ENCODE peak calls at places on chromosome 21, in five cellular contexts. P is Calu3, Q is KBM-7, H is SHP77, Y is posterior cingulate gyrus. J is an unnamed sample.

GRCh38 chr21:27024316-27024715 is 57.4 kb upstream of the ADAMTS5 start:
- DNase-seq in P (no peak), Q (no peak), H (no peak), Y (no peak), J (no peak)

GRCh38 chr21:36535618-36536241 is 55.8 kb upstream of the CLDN14 start:
- DNase-seq in P (no peak), Q (no peak), H (no peak), Y (no peak), J (no peak)

GRCh38 chr21:35672313-35672712 is 388.0 kb downstream of the SETD4 start:
- DNase-seq in P (no peak), Q (no peak), H (no peak), Y (no peak), J (no peak)

GRCh38 chr21:20729376-20729775 is 268.8 kb upstream of the NCAM2 start:
- DNase-seq in P (no peak), Q (no peak), H (no peak), Y (no peak), J (no peak)

GRCh38 chr21:45319461-45320211 is 31.9 kb upstream of the POFUT2 start:
- DNase-seq in P (peak), Q (no peak), H (peak), Y (peak), J (no peak)

GRCh38 chr21:18449586-18449985 is 46.0 kb upstream of the TMPRSS15 start:
- DNase-seq in P (no peak), Q (no peak), H (no peak), Y (no peak), J (no peak)

GRCh38 chr21:25944082-25944481 is 209.3 kb downstream of the GABPA start:
- DNase-seq in P (no peak), Q (no peak), H (no peak), Y (no peak), J (no peak)

GRCh38 chr21:41142051-41142795 is 25.7 kb upstream of the BACE2 start:
- DNase-seq in P (no peak), Q (no peak), H (peak), Y (no peak), J (peak)

GRCh38 chr21:35071347-35071746 is 22.2 kb upstream of the RUNX1 start:
- DNase-seq in P (no peak), Q (no peak), H (no peak), Y (no peak), J (no peak)

GRCh38 chr21:38380391-38381137 is 117.7 kb downstream of the ERG start:
- DNase-seq in P (no peak), Q (peak), H (no peak), Y (no peak), J (no peak)

GRCh38 chr21:29638138-29638537 is 301.7 kb downstream of the GRIK1 start:
- DNase-seq in P (no peak), Q (peak), H (no peak), Y (no peak), J (no peak)

GRCh38 chr21:16633851-16634521 is 878.9 kb upstream of the CXADR start:
- DNase-seq in P (no peak), Q (no peak), H (no peak), Y (no peak), J (no peak)

GRCh38 chr21:39258207-39258606 is 55.2 kb downstream of the BRWD1 start:
- DNase-seq in P (no peak), Q (no peak), H (no peak), Y (no peak), J (no peak)

GRCh38 chr21:35423694-35424093 is 374.6 kb upstream of the RUNX1 start:
- DNase-seq in P (no peak), Q (no peak), H (no peak), Y (no peak), J (no peak)

GRCh38 chr21:43740497-43741156 is 21.7 kb downstream of the PDXK start:
- DNase-seq in P (peak), Q (no peak), H (peak), Y (no peak), J (peak)

GRCh38 chr21:41470054-41470453 is 37.9 kb downstream of the TMPRSS2 start:
- DNase-seq in P (no peak), Q (no peak), H (no peak), Y (no peak), J (no peak)

GRCh38 chr21:43771698-43772367 is 4.3 kb downstream of the CSTB start:
- DNase-seq in P (no peak), Q (no peak), H (no peak), Y (no peak), J (no peak)

GRCh38 chr21:33587792-33588484 is 546 bp downstream of the DONSON start:
- DNase-seq in P (peak), Q (peak), H (peak), Y (peak), J (peak)

GRCh38 chr21:30102881-30103280 is 63.7 kb downstream of the CLDN17 start:
- DNase-seq in P (no peak), Q (no peak), H (no peak), Y (no peak), J (no peak)

GRCh38 chr21:29145354-29145782 is 14.9 kb downstream of the MAP3K7CL start:
- DNase-seq in P (peak), Q (no peak), H (no peak), Y (no peak), J (peak)

GRCh38 chr21:37800122-37800455 is 116.2 kb downstream of the KCNJ6 start:
- DNase-seq in P (no peak), Q (no peak), H (no peak), Y (no peak), J (no peak)

GRCh38 chr21:46183910-46184624 is at the start of gene SPATC1L:
- DNase-seq in P (no peak), Q (no peak), H (peak), Y (no peak), J (peak)

GRCh38 chr21:16865612-16866011 is 647.2 kb upstream of the CXADR start:
- DNase-seq in P (no peak), Q (no peak), H (no peak), Y (no peak), J (no peak)

GRCh38 chr21:33985117-33986050 is 69.8 kb upstream of the ATP5PO start:
- DNase-seq in P (no peak), Q (no peak), H (no peak), Y (no peak), J (no peak)

GRCh38 chr21:31985398-31985797 is 112.6 kb downstream of the HUNK start:
- DNase-seq in P (no peak), Q (no peak), H (no peak), Y (no peak), J (no peak)

J was measured in hippocampal formation.